ENCODE peak calls at places on chromosomes 6 and 20, in ten cellular contexts. T is progenitor cell of endocrine pancreas, U is endothelial cell, L is OCI-LY7, H is WTC11, Q is fibroblast of the aortic adventitia, P is astrocyte of the spinal cord, Y is nephron progenitor cell, B is Peyer's patch, E is glutamatergic neuron. A is an unnamed sample.

GRCh38 chr6:150452642-150453243 is 83.9 kb downstream of the IYD start:
- DNase-seq in Y (peak; percentile 18), H (no peak), T (no peak), Q (no peak), E (no peak), U (no peak), P (no peak), L (no peak), B (no peak), A (no peak)

GRCh38 chr6:131694832-131695426 is 6.3 kb downstream of the OR2A4 start:
- DNase-seq in E (peak; percentile 57), P (peak; percentile 77), U (peak; percentile 70), H (peak; percentile 68), Q (peak; percentile 75), T (peak; percentile 49), B (no peak), L (peak; percentile 57), Y (peak; percentile 51), A (peak; percentile 68)

GRCh38 chr6:160221423-160221822 is 37.2 kb downstream of the SLC22A2 start:
- DNase-seq in P (no peak), B (no peak), L (peak; percentile 4), Q (no peak), T (no peak), Y (no peak), E (no peak), H (no peak), U (no peak), A (no peak)

GRCh38 chr6:33419580-33420492 is at the start of gene SYNGAP1:
- DNase-seq in U (no peak), B (no peak), E (peak; percentile 80), T (no peak), Q (peak; percentile 63), L (peak; percentile 27), P (peak; percentile 62), Y (peak; percentile 72), H (peak; percentile 71), A (no peak)

GRCh38 chr20:34522969-34523871 is 7.0 kb downstream of the DYNLRB1 start:
- DNase-seq in U (peak; percentile 66), T (peak; percentile 50), E (peak; percentile 82), L (peak; percentile 79), Q (peak; percentile 86), H (peak; percentile 83), B (no peak), Y (peak; percentile 63), P (peak; percentile 64), A (no peak)

GRCh38 chr20:2914160-2914559 is 40.9 kb downstream of the PTPRA start:
- DNase-seq in L (peak; percentile 12), H (no peak), U (no peak), Q (no peak), B (no peak), T (no peak), Y (no peak), P (peak; percentile 19), E (no peak), A (no peak)

GRCh38 chr20:49620364-49621240 is 52.7 kb upstream of the PTGIS start:
- DNase-seq in Y (no peak), U (no peak), H (no peak), E (no peak), B (peak; percentile 46), T (no peak), Q (no peak), L (peak; percentile 92), P (no peak), A (peak; percentile 76)

GRCh38 chr20:3162080-3162611 is 2.5 kb upstream of the FASTKD5 start:
- DNase-seq in P (no peak), Y (no peak), T (no peak), B (no peak), Q (no peak), L (no peak), U (no peak), E (no peak), H (no peak), A (no peak)

GRCh38 chr20:3222635-3223600 is 13.6 kb downstream of the ITPA start:
- DNase-seq in Y (peak; percentile 76), Q (no peak), U (no peak), T (no peak), L (peak; percentile 57), P (no peak), E (peak; percentile 35), B (peak; percentile 65), H (no peak), A (peak; percentile 83)

GRCh38 chr6:3455490-3456394 is 1.1 kb downstream of the SLC22A23 start:
- DNase-seq in Q (no peak), U (peak; percentile 28), Y (peak; percentile 63), E (peak; percentile 68), B (no peak), H (peak; percentile 44), T (peak; percentile 30), P (no peak), L (no peak), A (peak; percentile 48)

GRCh38 chr6:83417880-83418663 is 12.8 kb downstream of the ME1 start:
- DNase-seq in E (no peak), P (peak; percentile 77), Q (peak; percentile 83), L (peak; percentile 10), U (no peak), B (no peak), T (no peak), Y (no peak), H (no peak), A (peak; percentile 33)

GRCh38 chr6:145214570-145214969 is 520.8 kb downstream of the EPM2A start:
- DNase-seq in E (no peak), B (no peak), Q (peak; percentile 63), T (no peak), L (peak; percentile 27), Y (peak; percentile 3), H (no peak), U (peak; percentile 7), P (peak; percentile 53), A (no peak)

GRCh38 chr20:35339007-35339406 is 46.8 kb upstream of the FAM83C start:
- DNase-seq in H (no peak), E (no peak), T (no peak), Q (peak; percentile 96), P (peak; percentile 95), L (no peak), B (no peak), U (no peak), Y (no peak), A (no peak)

GRCh38 chr6:167094820-167095637 is 27.9 kb upstream of the CCR6 start:
- DNase-seq in L (peak; percentile 65), H (no peak), P (no peak), Y (no peak), B (peak; percentile 72), E (no peak), U (no peak), Q (no peak), T (no peak), A (peak; percentile 75)

GRCh38 chr20:46088409-46089075 is 1.2 kb downstream of the NCOA5 start:
- DNase-seq in T (no peak), Y (no peak), E (no peak), Q (peak; percentile 31), H (no peak), L (peak; percentile 61), P (peak; percentile 12), B (no peak), U (no peak), A (no peak)
- TF ChIP-seq CTCF in T (no peak), Y (no peak), E (no peak), Q (no peak), H (no peak), L (peak; percentile 44), P (no peak), B (no peak), U (no peak), A (no peak)

DNA sequence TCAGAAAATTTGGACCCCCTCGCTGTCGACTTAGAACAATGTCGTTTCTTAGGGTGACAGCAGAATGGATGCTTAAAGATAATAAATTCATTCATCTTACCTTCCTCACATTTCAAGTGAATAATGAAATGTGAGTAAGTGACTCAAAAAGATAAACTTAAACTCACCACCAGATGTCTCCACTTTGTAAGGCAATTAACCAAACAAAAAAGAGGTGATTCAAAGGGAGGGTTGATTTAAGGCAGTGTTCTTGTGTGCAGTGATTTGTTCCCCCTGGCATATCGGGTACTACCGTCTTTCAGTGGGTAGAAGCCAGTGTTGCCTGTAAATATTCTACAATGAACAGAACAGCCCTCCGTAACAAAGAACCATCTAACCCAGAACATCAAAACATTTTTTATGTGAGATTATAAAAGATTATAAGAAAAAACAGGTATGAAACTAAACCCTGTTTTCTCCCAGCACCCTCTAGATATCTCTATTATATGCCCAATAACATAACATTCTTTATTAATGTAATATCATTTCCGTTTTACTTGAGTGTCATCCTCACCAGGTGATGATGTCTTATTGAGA is 589.7 kb downstream of the CBLN4 start:
- DNase-seq in Q (no peak), B (no peak), T (no peak), P (no peak), H (no peak), Y (no peak), U (no peak), E (no peak), L (peak; percentile 11), A (no peak)
- TF ChIP-seq CTCF in Q (no peak), B (peak; percentile 32), T (peak; percentile 52), P (no peak), H (no peak), Y (peak; percentile 37), U (no peak), E (no peak), L (peak; percentile 71), A (no peak)

GRCh38 chr20:51665543-51666118 is 102.6 kb downstream of the ATP9A start:
- DNase-seq in Q (no peak), U (no peak), E (no peak), B (no peak), L (no peak), Y (no peak), H (no peak), P (no peak), T (no peak), A (no peak)
- TF ChIP-seq CTCF in Q (no peak), U (no peak), E (no peak), B (no peak), L (no peak), Y (no peak), H (no peak), P (no peak), T (no peak), A (no peak)

GRCh38 chr20:58480455-58481356 is 34.5 kb downstream of the APCDD1L start:
- DNase-seq in T (no peak), L (no peak), U (no peak), H (no peak), E (no peak), P (no peak), Y (no peak), B (no peak), Q (no peak), A (no peak)

GRCh38 chr20:58483051-58483450 is 32.1 kb downstream of the APCDD1L start:
- DNase-seq in L (no peak), E (no peak), T (no peak), U (no peak), Y (no peak), H (no peak), P (no peak), B (no peak), Q (no peak), A (no peak)

GRCh38 chr20:58479666-58480454 is 35.3 kb downstream of the APCDD1L start:
- DNase-seq in L (no peak), U (no peak), E (no peak), Y (no peak), Q (no peak), T (no peak), H (no peak), B (no peak), P (no peak), A (no peak)

GRCh38 chr20:58482416-58482815 is 32.8 kb downstream of the APCDD1L start:
- DNase-seq in Q (no peak), P (peak; percentile 61), E (no peak), L (no peak), U (no peak), H (no peak), B (no peak), Y (no peak), T (no peak), A (no peak)

GRCh38 chr20:58481541-58482021 is 33.6 kb downstream of the APCDD1L start:
- DNase-seq in L (peak; percentile 6), H (peak; percentile 86), Y (peak; percentile 75), Q (peak; percentile 32), E (peak; percentile 54), U (peak; percentile 86), B (no peak), T (peak; percentile 30), P (peak; percentile 28), A (peak; percentile 76)
- TF ChIP-seq CTCF in L (peak; percentile 66), H (peak; percentile 92), Y (peak; percentile 61), Q (peak; percentile 53), E (peak; percentile 64), U (peak; percentile 78), B (peak; percentile 44), T (peak; percentile 52), P (peak; percentile 66), A (peak; percentile 43)

A was measured in GM13976.